ENCODE peak calls at places on chromosomes 4 and X, in ten cellular contexts. Q is Calu3; M is left lung; R is tibial nerve; G is cardiac muscle cell; J is cardiac fibroblast; L is GM12864; E is CD8-positive, alpha-beta T cell; B is A549; Z is lower leg skin. T is an unnamed sample.

GRCh38 chr4:26061248-26061986 is 147.4 kb downstream of the SMIM20 start:
- DNase-seq in Q (peak), M (no peak), R (no peak), G (peak), J (peak), L (no peak), E (no peak), B (peak), Z (peak), T (no peak)

GRCh38 chrX:138858438-138858837 is 146.9 kb upstream of the FGF13 start:
- DNase-seq in Q (no peak), M (no peak), R (no peak), G (no peak), J (peak), L (no peak), E (no peak), B (no peak), Z (no peak), T (no peak)

GRCh38 chrX:55815546-55815945 is 98.0 kb downstream of the RRAGB start:
- DNase-seq in Q (no peak), M (no peak), R (no peak), G (no peak), J (no peak), L (no peak), E (no peak), B (no peak), Z (no peak), T (no peak)

GRCh38 chr4:182808673-182809416 is 108.3 kb downstream of the DCTD start:
- DNase-seq in Q (no peak), M (no peak), R (no peak), G (no peak), J (no peak), L (no peak), E (peak), B (no peak), Z (no peak), T (no peak)

GRCh38 chrX:41333744-41333993 is 293 bp upstream of the DDX3X start:
- DNase-seq in Q (no peak), M (no peak), R (peak), G (peak), J (peak), L (peak), E (peak), B (peak), Z (no peak), T (no peak)

GRCh38 chr4:2484993-2485392 is 16.1 kb downstream of the RNF4 start:
- DNase-seq in Q (no peak), M (peak), R (peak), G (no peak), J (peak), L (peak), E (peak), B (no peak), Z (peak), T (no peak)

GRCh38 chr4:21628916-21629315 is 319.7 kb downstream of the KCNIP4 start:
- DNase-seq in Q (no peak), M (no peak), R (no peak), G (no peak), J (no peak), L (no peak), E (no peak), B (no peak), Z (no peak), T (no peak)

GRCh38 chr4:83297548-83298260 is 13.1 kb upstream of the COQ2 start:
- DNase-seq in Q (no peak), M (no peak), R (no peak), G (no peak), J (no peak), L (no peak), E (no peak), B (no peak), Z (no peak), T (no peak)

GRCh38 chr4:110510955-110511544 is 35.1 kb downstream of the ENPEP start:
- DNase-seq in Q (no peak), M (no peak), R (no peak), G (peak), J (peak), L (peak), E (no peak), B (peak), Z (no peak), T (no peak)

GRCh38 chr4:128221556-128221955 is 66.1 kb downstream of the PGRMC2 start:
- DNase-seq in Q (no peak), M (no peak), R (no peak), G (no peak), J (no peak), L (no peak), E (no peak), B (no peak), Z (no peak), T (no peak)

GRCh38 chr4:17781831-17782287 is 438 bp upstream of the FAM184B start:
- DNase-seq in Q (no peak), M (no peak), R (no peak), G (peak), J (no peak), L (no peak), E (no peak), B (no peak), Z (no peak), T (no peak)

GRCh38 chrX:77893713-77894112 is 1.5 kb downstream of the MAGT1 start:
- DNase-seq in Q (no peak), M (no peak), R (no peak), G (no peak), J (no peak), L (no peak), E (no peak), B (no peak), Z (no peak), T (no peak)

GRCh38 chrX:77901506-77901905 is 2.2 kb downstream of the COX7B start:
- DNase-seq in Q (no peak), M (no peak), R (no peak), G (no peak), J (no peak), L (no peak), E (no peak), B (no peak), Z (no peak), T (no peak)

GRCh38 chrX:77900688-77901087 is 1.4 kb downstream of the COX7B start:
- DNase-seq in Q (no peak), M (no peak), R (no peak), G (no peak), J (peak), L (no peak), E (no peak), B (no peak), Z (no peak), T (no peak)

GRCh38 chrX:77894921-77895886 is at the start of gene MAGT1:
- DNase-seq in Q (peak), M (peak), R (peak), G (peak), J (peak), L (peak), E (peak), B (peak), Z (peak), T (peak)

DNA sequence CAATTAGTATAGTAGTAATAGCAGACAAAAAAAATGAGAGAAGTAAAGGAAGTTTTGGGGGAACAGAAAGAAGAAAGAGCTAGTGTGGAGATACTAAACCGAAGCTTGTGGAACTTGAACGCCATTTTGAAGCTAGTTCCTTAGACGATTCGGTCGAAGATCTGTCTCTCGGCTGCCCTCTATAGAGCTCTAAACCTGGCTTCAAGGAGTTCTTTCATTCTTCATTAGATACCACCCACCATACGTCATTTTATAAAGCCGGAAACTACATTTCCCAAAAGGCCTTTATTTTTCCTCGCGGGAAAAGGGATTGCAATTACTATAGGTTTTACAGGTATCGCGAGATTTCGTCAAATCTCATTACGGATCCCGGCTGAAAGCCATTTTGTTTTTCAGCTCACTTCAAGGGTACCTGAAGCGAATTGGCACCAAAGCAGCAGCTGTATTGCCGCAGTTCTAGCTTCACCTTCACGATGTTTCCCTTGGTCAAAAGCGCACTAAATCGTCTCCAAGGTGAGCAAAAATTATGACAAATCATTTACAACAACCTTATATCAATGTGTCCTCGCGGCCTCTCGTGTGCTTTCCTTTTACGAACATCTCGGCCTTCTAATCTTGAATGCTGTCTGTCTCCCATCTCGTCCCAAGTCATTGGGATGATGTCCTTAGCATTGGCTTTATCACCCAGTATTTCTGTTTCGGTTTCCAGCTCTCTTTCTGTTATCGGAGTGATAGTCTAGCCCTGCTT is at the start of gene COX7B:
- DNase-seq in Q (peak), M (peak), R (peak), G (peak), J (peak), L (peak), E (peak), B (peak), Z (peak), T (peak)
- TF ChIP-seq CTCF in Q (no peak), M (no peak), R (peak), G (peak), J (peak), L (peak), E (peak), B (peak), Z (no peak), T (peak)

GRCh38 chr4:1082215-1083182 is 30.9 kb downstream of the RNF212 start:
- DNase-seq in Q (peak), M (peak), R (peak), G (no peak), J (peak), L (no peak), E (no peak), B (peak), Z (peak), T (no peak)
- TF ChIP-seq CTCF in Q (no peak), M (no peak), R (no peak), G (no peak), J (no peak), L (no peak), E (no peak), B (no peak), Z (no peak), T (no peak)

DNA sequence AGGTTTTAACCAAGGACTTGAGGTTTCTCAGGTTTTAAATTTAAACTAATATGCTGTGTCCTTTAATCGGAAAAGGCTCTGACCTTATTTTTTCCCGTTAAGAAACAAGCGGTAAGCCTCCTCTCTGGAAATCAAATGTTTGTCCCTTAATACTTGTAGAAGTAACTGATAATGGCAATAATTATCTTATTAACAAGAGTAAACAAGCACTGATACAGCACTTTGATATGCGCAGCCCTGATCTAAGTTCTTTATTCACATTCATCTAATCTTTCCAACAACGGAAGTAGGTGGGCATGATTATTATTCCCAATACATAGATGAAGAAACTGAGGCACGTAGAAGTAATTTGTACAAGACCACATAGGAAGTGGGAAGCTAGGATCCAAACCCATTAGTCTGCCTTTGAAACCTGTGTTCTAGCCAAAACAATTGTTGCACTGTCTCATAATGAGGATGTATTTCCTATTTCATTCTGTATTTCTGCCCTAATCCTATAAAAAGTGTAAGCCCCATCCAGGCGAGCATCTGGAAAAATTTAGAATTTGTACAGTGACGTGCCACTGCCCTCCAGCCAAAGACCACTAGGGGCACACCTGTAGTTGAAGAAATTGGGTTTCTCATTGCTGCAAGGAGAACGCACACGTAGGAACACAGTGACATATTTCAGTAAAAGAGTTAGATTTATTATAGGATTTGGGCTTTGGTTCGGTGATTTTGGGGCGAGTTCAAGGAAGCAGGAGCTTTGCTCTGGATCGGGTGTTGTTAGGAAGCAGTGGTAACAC is 605 bp downstream of the CXorf58 start:
- DNase-seq in Q (no peak), M (no peak), R (no peak), G (peak), J (no peak), L (no peak), E (peak), B (no peak), Z (no peak), T (no peak)
- TF ChIP-seq CTCF in Q (no peak), M (no peak), R (no peak), G (peak), J (peak), L (peak), E (no peak), B (no peak), Z (no peak), T (peak)

DNA sequence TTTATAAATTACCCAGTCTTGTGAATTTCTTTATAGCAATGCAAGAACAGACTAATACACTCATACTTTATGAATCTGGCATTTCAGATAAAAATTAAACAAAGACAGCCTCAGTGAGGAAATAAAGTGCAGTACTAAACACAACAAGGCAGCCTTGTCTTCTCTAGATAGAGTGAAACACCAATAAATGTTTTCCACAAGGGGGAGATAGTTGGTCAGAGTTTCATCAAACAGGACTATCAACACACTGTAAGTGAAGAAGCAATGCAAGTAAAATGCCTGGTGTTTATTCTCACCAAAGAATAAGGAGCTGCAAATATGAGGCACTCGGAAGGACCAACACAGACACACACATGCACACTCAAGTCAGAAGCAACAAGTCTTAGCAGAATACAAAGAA is 62.8 kb downstream of the FAM9B start:
- DNase-seq in Q (no peak), M (no peak), R (no peak), G (peak), J (peak), L (peak), E (no peak), B (peak), Z (no peak), T (no peak)
- TF ChIP-seq CTCF in Q (no peak), M (peak), R (no peak), G (peak), J (peak), L (no peak), E (peak), B (peak), Z (no peak), T (peak)

GRCh38 chrX:151488677-151489076 is 74.8 kb upstream of the PASD1 start:
- DNase-seq in Q (peak), M (no peak), R (no peak), G (peak), J (no peak), L (no peak), E (peak), B (peak), Z (no peak), T (no peak)
- TF ChIP-seq CTCF in Q (no peak), M (no peak), R (no peak), G (no peak), J (no peak), L (peak), E (no peak), B (no peak), Z (no peak), T (peak)

DNA sequence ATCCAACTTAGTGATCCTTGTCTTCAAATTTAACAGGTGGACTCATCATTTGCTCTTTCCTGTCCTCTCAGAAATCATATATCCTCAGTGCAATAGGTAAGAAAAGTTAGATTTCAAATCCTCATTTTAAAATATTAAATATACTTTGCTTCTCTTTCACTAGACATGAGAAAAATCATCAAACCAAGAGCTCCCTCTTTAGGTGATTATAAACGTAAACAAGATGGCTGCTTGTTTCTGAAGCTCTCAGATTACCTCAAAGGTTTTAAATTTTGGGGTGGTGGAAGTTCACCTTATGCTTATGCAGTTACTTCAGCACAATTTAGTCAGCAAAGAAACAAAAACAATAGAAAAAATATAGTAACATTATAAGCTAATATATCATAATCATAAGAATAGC is 27.3 kb downstream of the CSN3 start:
- DNase-seq in Q (no peak), M (no peak), R (no peak), G (peak), J (peak), L (no peak), E (no peak), B (peak), Z (no peak), T (no peak)
- TF ChIP-seq CTCF in Q (no peak), M (no peak), R (no peak), G (peak), J (no peak), L (no peak), E (no peak), B (peak), Z (no peak), T (no peak)

DNA sequence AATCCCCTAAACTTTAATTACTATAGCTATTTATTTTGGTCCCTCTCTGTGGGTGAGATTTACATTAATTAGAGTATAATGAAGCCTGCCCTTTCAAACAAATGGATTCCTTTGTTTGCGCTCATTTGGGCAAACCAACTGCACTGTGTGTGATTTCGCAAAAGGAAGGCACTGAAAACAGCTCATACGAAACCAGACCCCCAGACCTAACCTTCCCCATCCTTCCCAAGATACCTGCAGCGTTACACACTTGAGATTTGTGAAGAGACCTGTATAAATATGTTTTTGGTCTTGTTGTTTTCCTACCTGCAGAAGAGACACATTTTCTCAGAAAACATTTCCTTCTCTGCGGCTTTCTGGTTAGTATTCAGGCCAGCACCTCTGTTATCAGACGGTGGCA is 47.5 kb downstream of the CBLL2 start:
- DNase-seq in Q (no peak), M (no peak), R (no peak), G (no peak), J (no peak), L (no peak), E (no peak), B (no peak), Z (no peak), T (no peak)
- TF ChIP-seq CTCF in Q (no peak), M (no peak), R (no peak), G (no peak), J (no peak), L (no peak), E (no peak), B (no peak), Z (no peak), T (no peak)

DNA sequence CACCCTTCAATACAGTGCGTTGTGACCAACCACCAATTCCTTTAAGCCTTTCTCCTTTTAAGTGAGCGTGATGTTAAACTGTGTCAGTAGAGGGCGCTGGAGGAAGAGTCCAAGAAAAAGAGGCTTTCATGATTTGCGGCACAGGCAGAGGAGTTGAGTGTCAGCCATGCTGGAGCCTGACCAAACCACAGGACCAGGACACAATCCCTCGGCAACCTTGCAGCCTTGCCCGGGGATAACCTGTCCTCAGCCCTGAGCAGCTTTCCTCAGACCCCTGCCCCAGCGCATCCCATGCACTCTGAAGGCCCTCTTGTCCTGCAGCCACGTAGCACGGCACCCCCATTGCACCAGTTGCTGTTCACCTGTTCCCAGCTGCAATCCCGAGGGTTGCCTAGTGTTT is 53.5 kb upstream of the SMIM31 start:
- DNase-seq in Q (peak), M (no peak), R (no peak), G (peak), J (no peak), L (no peak), E (no peak), B (peak), Z (no peak), T (no peak)
- TF ChIP-seq CTCF in Q (no peak), M (no peak), R (peak), G (no peak), J (no peak), L (peak), E (no peak), B (no peak), Z (no peak), T (no peak)